ENCODE peak calls at places on chromosomes 12 and 14, in four cellular contexts. One of them, this sample, is unnamed.

GRCh38 chr14:63852271-63852816 is 460 bp upstream of the SYNE2 start:
- DNase-seq in fibroblast of villous mesenchyme: peak; percentile 30
- DNase-seq in kidney epithelial cell: no peak
- DNase-seq in cardiac muscle cell: no peak
- DNase-seq in this sample: peak; percentile 27

GRCh38 chr14:89952581-89952980 is 1.9 kb downstream of the EFCAB11 start:
- DNase-seq in cardiac muscle cell: no peak
- DNase-seq in kidney epithelial cell: no peak
- DNase-seq in fibroblast of villous mesenchyme: no peak
- DNase-seq in this sample: no peak

GRCh38 chr12:99027491-99027890 is 382.4 kb downstream of the APAF1 start:
- DNase-seq in fibroblast of villous mesenchyme: no peak
- DNase-seq in cardiac muscle cell: no peak
- DNase-seq in kidney epithelial cell: no peak
- DNase-seq in this sample: peak; percentile 80

GRCh38 chr12:55009171-55009570 is 10.6 kb upstream of the NEUROD4 start:
- DNase-seq in fibroblast of villous mesenchyme: no peak
- DNase-seq in kidney epithelial cell: no peak
- DNase-seq in cardiac muscle cell: no peak
- DNase-seq in this sample: no peak

GRCh38 chr14:97120204-97121120 is 323.3 kb downstream of the VRK1 start:
- DNase-seq in fibroblast of villous mesenchyme: no peak
- DNase-seq in cardiac muscle cell: no peak
- DNase-seq in kidney epithelial cell: peak; percentile 4
- DNase-seq in this sample: no peak

GRCh38 chr12:64821116-64821630 is 3.3 kb upstream of the TBC1D30 start:
- DNase-seq in fibroblast of villous mesenchyme: no peak
- DNase-seq in kidney epithelial cell: no peak
- DNase-seq in cardiac muscle cell: no peak
- DNase-seq in this sample: no peak

GRCh38 chr14:64692189-64692588 is 12.0 kb upstream of the PLEKHG3 start:
- DNase-seq in kidney epithelial cell: no peak
- DNase-seq in cardiac muscle cell: no peak
- DNase-seq in fibroblast of villous mesenchyme: no peak
- DNase-seq in this sample: peak; percentile 44

GRCh38 chr14:23025181-23025788 is 9.4 kb downstream of the PSMB5 start:
- DNase-seq in cardiac muscle cell: no peak
- DNase-seq in kidney epithelial cell: no peak
- DNase-seq in fibroblast of villous mesenchyme: no peak
- DNase-seq in this sample: no peak

GRCh38 chr14:88849717-88850116 is 25.3 kb downstream of the TTC8 start:
- DNase-seq in fibroblast of villous mesenchyme: peak; percentile 16
- DNase-seq in kidney epithelial cell: no peak
- DNase-seq in cardiac muscle cell: no peak
- DNase-seq in this sample: peak; percentile 16

GRCh38 chr14:59964251-59965007 is 44.5 kb downstream of the LRRC9 start:
- DNase-seq in kidney epithelial cell: no peak
- DNase-seq in cardiac muscle cell: peak; percentile 7
- DNase-seq in fibroblast of villous mesenchyme: peak; percentile 7
- DNase-seq in this sample: peak; percentile 3

GRCh38 chr12:41188058-41188840 is at the start of gene PDZRN4:
- DNase-seq in fibroblast of villous mesenchyme: no peak
- DNase-seq in kidney epithelial cell: no peak
- DNase-seq in cardiac muscle cell: peak; percentile 58
- DNase-seq in this sample: peak; percentile 14

GRCh38 chr12:22437031-22437806 is 102.7 kb upstream of the ST8SIA1 start:
- DNase-seq in fibroblast of villous mesenchyme: no peak
- DNase-seq in cardiac muscle cell: no peak
- DNase-seq in kidney epithelial cell: no peak
- DNase-seq in this sample: peak; percentile 85

GRCh38 chr12:67892289-67892688 is 97.0 kb upstream of the IFNG-AS1 start:
- DNase-seq in kidney epithelial cell: no peak
- DNase-seq in cardiac muscle cell: no peak
- DNase-seq in fibroblast of villous mesenchyme: no peak
- DNase-seq in this sample: no peak

GRCh38 chr14:92959761-92960680 is 37.1 kb downstream of the CHGA start:
- DNase-seq in fibroblast of villous mesenchyme: no peak
- DNase-seq in cardiac muscle cell: no peak
- DNase-seq in kidney epithelial cell: no peak
- DNase-seq in this sample: peak; percentile 42

GRCh38 chr14:34971381-34971780 is 11.4 kb upstream of the SRP54 start:
- DNase-seq in kidney epithelial cell: no peak
- DNase-seq in fibroblast of villous mesenchyme: peak; percentile 10
- DNase-seq in cardiac muscle cell: no peak
- DNase-seq in this sample: peak; percentile 35

GRCh38 chr12:1980282-1980681 is 24.0 kb downstream of the DCP1B start:
- DNase-seq in kidney epithelial cell: no peak
- DNase-seq in fibroblast of villous mesenchyme: no peak
- DNase-seq in cardiac muscle cell: no peak
- DNase-seq in this sample: no peak

GRCh38 chr12:106285993-106286392 is 16.5 kb upstream of the TCP11L2 start:
- DNase-seq in fibroblast of villous mesenchyme: no peak
- DNase-seq in kidney epithelial cell: no peak
- DNase-seq in cardiac muscle cell: no peak
- DNase-seq in this sample: no peak

GRCh38 chr14:90381999-90382451 is 14.8 kb upstream of the CALM1 start:
- DNase-seq in fibroblast of villous mesenchyme: no peak
- DNase-seq in cardiac muscle cell: no peak
- DNase-seq in kidney epithelial cell: no peak
- DNase-seq in this sample: no peak

GRCh38 chr12:27733052-27733656 is 22.5 kb downstream of the MRPS35 start:
- DNase-seq in fibroblast of villous mesenchyme: peak; percentile 44
- DNase-seq in cardiac muscle cell: peak; percentile 48
- DNase-seq in kidney epithelial cell: no peak
- DNase-seq in this sample: peak; percentile 55

GRCh38 chr14:34699873-34700621 is 14.3 kb downstream of the CFL2 start:
- DNase-seq in fibroblast of villous mesenchyme: peak; percentile 97
- DNase-seq in cardiac muscle cell: no peak
- DNase-seq in kidney epithelial cell: peak; percentile 79
- DNase-seq in this sample: peak; percentile 89

GRCh38 chr14:93317836-93318807 is 14.7 kb downstream of the BTBD7 start:
- DNase-seq in fibroblast of villous mesenchyme: peak; percentile 70
- DNase-seq in cardiac muscle cell: no peak
- DNase-seq in kidney epithelial cell: no peak
- DNase-seq in this sample: peak; percentile 79

GRCh38 chr12:2290516-2291065 is 237.8 kb downstream of the CACNA1C start:
- DNase-seq in cardiac muscle cell: no peak
- DNase-seq in kidney epithelial cell: no peak
- DNase-seq in fibroblast of villous mesenchyme: no peak
- DNase-seq in this sample: no peak

GRCh38 chr12:110687770-110688169 is 1.1 kb downstream of the HVCN1 start:
- DNase-seq in fibroblast of villous mesenchyme: no peak
- DNase-seq in kidney epithelial cell: no peak
- DNase-seq in cardiac muscle cell: no peak
- DNase-seq in this sample: no peak

GRCh38 chr12:32312049-32312670 is 87.2 kb upstream of the FGD4 start:
- DNase-seq in cardiac muscle cell: peak; percentile 59
- DNase-seq in fibroblast of villous mesenchyme: peak; percentile 80
- DNase-seq in kidney epithelial cell: peak; percentile 45
- DNase-seq in this sample: peak; percentile 73

GRCh38 chr14:74610866-74611671 is 968 bp downstream of the LTBP2 start:
- DNase-seq in fibroblast of villous mesenchyme: peak; percentile 55
- DNase-seq in cardiac muscle cell: no peak
- DNase-seq in kidney epithelial cell: no peak
- DNase-seq in this sample: no peak

GRCh38 chr14:99156026-99156425 is 116.0 kb downstream of the BCL11B start:
- DNase-seq in kidney epithelial cell: no peak
- DNase-seq in fibroblast of villous mesenchyme: no peak
- DNase-seq in cardiac muscle cell: no peak
- DNase-seq in this sample: no peak
- H3K4me3 ChIP-seq in kidney epithelial cell: no peak overlapping the region
- H3K4me3 ChIP-seq in fibroblast of villous mesenchyme: no peak overlapping the region
- H3K4me3 ChIP-seq in cardiac muscle cell: no peak overlapping the region
- H3K4me3 ChIP-seq in this sample: no peak overlapping the region

GRCh38 chr14:104141621-104142091 is 3.3 kb downstream of the KIF26A start:
- DNase-seq in kidney epithelial cell: no peak
- DNase-seq in cardiac muscle cell: no peak
- DNase-seq in fibroblast of villous mesenchyme: no peak
- DNase-seq in this sample: no peak

GRCh38 chr14:104143521-104144452 is 5.4 kb downstream of the KIF26A start:
- DNase-seq in cardiac muscle cell: no peak
- DNase-seq in kidney epithelial cell: no peak
- DNase-seq in fibroblast of villous mesenchyme: no peak
- DNase-seq in this sample: no peak

GRCh38 chr14:104142136-104143041 is 4.0 kb downstream of the KIF26A start:
- DNase-seq in kidney epithelial cell: no peak
- DNase-seq in cardiac muscle cell: no peak
- DNase-seq in fibroblast of villous mesenchyme: no peak
- DNase-seq in this sample: no peak

GRCh38 chr14:104144453-104144790 is 6.0 kb downstream of the KIF26A start:
- DNase-seq in fibroblast of villous mesenchyme: no peak
- DNase-seq in kidney epithelial cell: no peak
- DNase-seq in cardiac muscle cell: no peak
- DNase-seq in this sample: no peak

DNA sequence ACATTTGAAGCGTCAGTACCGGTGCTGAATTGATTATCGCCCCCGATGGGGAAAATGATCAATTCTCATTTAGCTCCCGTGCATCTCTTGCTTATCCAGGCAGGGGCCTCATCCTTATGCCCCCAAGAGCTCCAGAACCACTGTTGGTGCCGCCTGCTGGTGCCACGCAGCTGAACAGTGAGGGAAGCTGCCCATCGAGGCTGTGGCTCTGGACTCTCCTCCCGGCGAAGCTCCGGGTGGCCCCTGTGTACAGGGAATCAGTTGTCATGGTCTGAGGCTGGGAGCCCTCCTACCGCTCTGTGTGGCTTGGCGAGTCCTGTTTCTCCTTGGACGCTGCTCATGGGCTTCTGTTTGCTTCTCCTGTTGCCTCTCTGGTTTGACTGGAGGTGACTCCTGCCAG is 4.7 kb downstream of the KIF26A start:
- DNase-seq in fibroblast of villous mesenchyme: no peak
- DNase-seq in kidney epithelial cell: no peak
- DNase-seq in cardiac muscle cell: no peak
- DNase-seq in this sample: no peak
- TF ChIP-seq CTCF in fibroblast of villous mesenchyme: no peak
- TF ChIP-seq CTCF in kidney epithelial cell: no peak
- TF ChIP-seq CTCF in cardiac muscle cell: no peak
- TF ChIP-seq CTCF in this sample: no peak

GRCh38 chr14:101121399-101122113 is 218.0 kb upstream of the RTL1 start:
- DNase-seq in kidney epithelial cell: no peak
- DNase-seq in fibroblast of villous mesenchyme: no peak
- DNase-seq in cardiac muscle cell: no peak
- DNase-seq in this sample: no peak

GRCh38 chr14:101122114-101122854 is 218.8 kb upstream of the RTL1 start:
- DNase-seq in fibroblast of villous mesenchyme: no peak
- DNase-seq in cardiac muscle cell: no peak
- DNase-seq in kidney epithelial cell: no peak
- DNase-seq in this sample: no peak

GRCh38 chr14:101118746-101119610 is 215.5 kb upstream of the RTL1 start:
- DNase-seq in kidney epithelial cell: no peak
- DNase-seq in fibroblast of villous mesenchyme: no peak
- DNase-seq in cardiac muscle cell: no peak
- DNase-seq in this sample: no peak

GRCh38 chr14:101120636-101121398 is 217.3 kb upstream of the RTL1 start:
- DNase-seq in cardiac muscle cell: no peak
- DNase-seq in kidney epithelial cell: no peak
- DNase-seq in fibroblast of villous mesenchyme: no peak
- DNase-seq in this sample: no peak

DNA sequence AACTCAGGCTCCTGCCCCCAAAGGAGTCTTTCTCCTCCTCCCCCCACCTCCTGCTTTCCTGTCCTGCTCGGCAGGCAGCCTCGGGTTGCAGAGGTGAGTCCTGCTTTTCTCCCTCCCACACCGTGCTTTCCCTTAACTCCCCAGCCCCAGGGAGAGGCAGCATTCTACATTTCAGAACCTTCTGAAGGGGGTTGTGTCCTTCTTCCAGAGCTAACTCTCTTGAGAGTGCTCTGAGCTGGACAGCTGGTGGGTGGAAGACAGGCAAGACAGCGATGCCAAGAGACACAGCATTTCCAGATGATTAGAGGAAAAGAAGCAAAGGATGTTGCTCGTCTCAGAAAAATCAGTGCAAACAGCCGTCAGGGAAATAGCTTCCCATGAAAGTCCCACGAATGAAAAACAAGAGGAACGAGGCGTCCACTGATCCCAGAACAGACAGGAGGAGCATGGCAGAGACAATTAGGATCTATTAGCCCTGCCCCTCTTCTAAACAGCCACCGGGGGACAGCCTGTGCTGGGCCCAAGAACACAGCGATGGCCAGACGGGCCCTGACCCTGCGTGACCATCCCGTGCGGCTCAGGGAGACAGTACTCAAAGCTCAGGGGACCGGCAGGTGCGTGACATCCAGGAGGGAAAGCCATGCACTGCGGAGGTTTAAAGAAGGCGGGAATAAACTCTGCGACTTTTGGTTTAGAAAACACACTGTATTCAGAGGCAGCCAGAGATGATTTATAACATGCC is 216.5 kb upstream of the RTL1 start:
- DNase-seq in kidney epithelial cell: no peak
- DNase-seq in cardiac muscle cell: no peak
- DNase-seq in fibroblast of villous mesenchyme: no peak
- DNase-seq in this sample: no peak
- H3K4me3 ChIP-seq in kidney epithelial cell: no peak overlapping the region
- H3K4me3 ChIP-seq in cardiac muscle cell: no peak overlapping the region
- H3K4me3 ChIP-seq in fibroblast of villous mesenchyme: no peak overlapping the region
- H3K4me3 ChIP-seq in this sample: no peak overlapping the region

GRCh38 chr12:14936224-14936861 is 2.0 kb downstream of the ERP27 start:
- DNase-seq in cardiac muscle cell: no peak
- DNase-seq in fibroblast of villous mesenchyme: no peak
- DNase-seq in kidney epithelial cell: no peak
- DNase-seq in this sample: peak; percentile 59
- TF ChIP-seq CTCF in cardiac muscle cell: peak; percentile 23
- TF ChIP-seq CTCF in fibroblast of villous mesenchyme: peak; percentile 15
- TF ChIP-seq CTCF in kidney epithelial cell: no peak
- TF ChIP-seq CTCF in this sample: peak; percentile 23

DNA sequence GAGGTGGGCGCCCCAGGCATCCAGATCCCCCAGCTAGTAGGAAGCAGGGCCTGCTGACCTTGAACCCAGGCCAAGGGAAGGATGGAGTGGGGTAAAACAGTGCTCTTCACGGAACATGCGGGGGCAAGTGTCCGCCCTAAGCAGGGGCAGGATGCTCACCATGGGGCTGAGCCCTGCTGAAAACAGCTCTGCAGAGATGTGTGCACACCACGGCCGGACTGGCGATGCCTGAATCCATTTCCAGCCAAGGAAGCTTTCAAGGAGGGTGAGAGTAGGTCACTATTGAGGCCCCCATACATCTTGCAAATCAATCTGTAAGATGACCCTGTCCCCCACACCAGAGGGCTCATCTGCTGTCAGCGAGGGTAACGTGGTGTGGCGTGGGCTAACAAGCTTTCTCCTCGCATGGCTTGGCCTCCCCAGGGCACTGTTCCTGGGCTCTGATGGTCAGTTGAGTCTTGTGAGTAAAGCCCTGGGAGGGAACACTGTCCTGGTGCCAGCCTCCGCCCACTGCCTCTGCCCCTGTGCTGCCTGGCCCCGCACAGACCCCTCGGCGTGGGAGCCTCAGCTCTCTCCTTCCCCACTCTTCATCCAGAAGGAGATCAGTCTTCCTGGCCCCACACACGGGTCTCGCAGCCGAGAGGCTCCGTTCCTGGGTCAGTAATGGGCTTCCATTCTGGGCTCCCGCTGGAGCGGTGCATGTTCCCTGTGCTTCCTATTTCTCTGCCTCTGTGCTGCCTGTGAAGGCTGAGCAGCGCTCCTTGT is 69.1 kb downstream of the CCDC92 start:
- DNase-seq in cardiac muscle cell: no peak
- DNase-seq in fibroblast of villous mesenchyme: no peak
- DNase-seq in kidney epithelial cell: no peak
- DNase-seq in this sample: no peak
- H3K4me3 ChIP-seq in cardiac muscle cell: no peak overlapping the region
- H3K4me3 ChIP-seq in fibroblast of villous mesenchyme: no peak overlapping the region
- H3K4me3 ChIP-seq in kidney epithelial cell: no peak overlapping the region
- H3K4me3 ChIP-seq in this sample: no peak overlapping the region

This sample was measured in epithelial cell of esophagus.